ENCODE peak calls at places on chromosomes 16 and 17, in four cellular contexts. One of them, this sample, is unnamed.
A peak's percentile ranks its signal among the peaks of the same experiment; 100 is the strongest.

GRCh38 chr16:82034981-82035612 is at the start of gene HSD17B2:
- DNase-seq in MM.1S: no peak
- DNase-seq in breast epithelium: no peak
- DNase-seq in thoracic aorta: no peak
- DNase-seq in this sample: no peak

GRCh38 chr16:10362077-10362863 is 23.6 kb upstream of the ATF7IP2 start:
- DNase-seq in MM.1S: no peak
- DNase-seq in breast epithelium: no peak
- DNase-seq in thoracic aorta: no peak
- DNase-seq in this sample: no peak

GRCh38 chr17:73874008-73874407 is 229.8 kb upstream of the SDK2 start:
- DNase-seq in MM.1S: no peak
- DNase-seq in breast epithelium: no peak
- DNase-seq in thoracic aorta: no peak
- DNase-seq in this sample: no peak

GRCh38 chr16:9003322-9003721 is 39.6 kb upstream of the USP7 start:
- DNase-seq in MM.1S: no peak
- DNase-seq in breast epithelium: peak; percentile 44
- DNase-seq in thoracic aorta: no peak
- DNase-seq in this sample: no peak

GRCh38 chr16:14629612-14629918 is 495 bp downstream of the PARN start:
- DNase-seq in MM.1S: no peak
- DNase-seq in breast epithelium: no peak
- DNase-seq in thoracic aorta: no peak
- DNase-seq in this sample: no peak

GRCh38 chr17:76570877-76571471 is 14.7 kb downstream of the ST6GALNAC2 start:
- DNase-seq in MM.1S: no peak
- DNase-seq in breast epithelium: no peak
- DNase-seq in thoracic aorta: no peak
- DNase-seq in this sample: no peak

GRCh38 chr17:21298983-21299519 is 14.5 kb downstream of the MAP2K3 start:
- DNase-seq in MM.1S: no peak
- DNase-seq in breast epithelium: no peak
- DNase-seq in thoracic aorta: no peak
- DNase-seq in this sample: no peak

GRCh38 chr17:11324846-11325420 is 83.9 kb downstream of the SHISA6 start:
- DNase-seq in MM.1S: no peak
- DNase-seq in breast epithelium: no peak
- DNase-seq in thoracic aorta: no peak
- DNase-seq in this sample: no peak

GRCh38 chr17:51028176-51028863 is 92.3 kb downstream of the SPAG9 start:
- DNase-seq in MM.1S: no peak
- DNase-seq in breast epithelium: no peak
- DNase-seq in thoracic aorta: no peak
- DNase-seq in this sample: no peak

GRCh38 chr17:57875109-57876022 is 25.5 kb upstream of the MRPS23 start:
- DNase-seq in MM.1S: peak; percentile 88
- DNase-seq in breast epithelium: peak; percentile 94
- DNase-seq in thoracic aorta: peak; percentile 68
- DNase-seq in this sample: peak; percentile 91

GRCh38 chr16:11139624-11140375 is 116.2 kb downstream of the SOCS1 start:
- DNase-seq in MM.1S: no peak
- DNase-seq in breast epithelium: no peak
- DNase-seq in thoracic aorta: no peak
- DNase-seq in this sample: no peak

GRCh38 chr17:41403409-41404023 is 6.1 kb upstream of the KRT31 start:
- DNase-seq in MM.1S: no peak
- DNase-seq in breast epithelium: no peak
- DNase-seq in thoracic aorta: no peak
- DNase-seq in this sample: no peak

GRCh38 chr17:41406205-41406604 is 8.8 kb upstream of the KRT31 start:
- DNase-seq in MM.1S: no peak
- DNase-seq in breast epithelium: no peak
- DNase-seq in thoracic aorta: no peak
- DNase-seq in this sample: no peak

GRCh38 chr17:41407226-41407625 is 9.8 kb upstream of the KRT31 start:
- DNase-seq in MM.1S: no peak
- DNase-seq in breast epithelium: no peak
- DNase-seq in thoracic aorta: no peak
- DNase-seq in this sample: no peak

GRCh38 chr17:41402161-41402560 is 4.8 kb upstream of the KRT31 start:
- DNase-seq in MM.1S: no peak
- DNase-seq in breast epithelium: peak; percentile 62
- DNase-seq in thoracic aorta: no peak
- DNase-seq in this sample: no peak

GRCh38 chr17:41404024-41404651 is 6.7 kb upstream of the KRT31 start:
- DNase-seq in MM.1S: no peak
- DNase-seq in breast epithelium: peak; percentile 91
- DNase-seq in thoracic aorta: no peak
- DNase-seq in this sample: no peak
- H3K4me3 ChIP-seq in MM.1S: no peak overlapping the region
- H3K4me3 ChIP-seq in breast epithelium: no peak overlapping the region
- H3K4me3 ChIP-seq in thoracic aorta: no peak overlapping the region
- H3K4me3 ChIP-seq in this sample: no peak overlapping the region

GRCh38 chr16:54174201-54174600 is 112.4 kb downstream of the IRX3 start:
- DNase-seq in MM.1S: no peak
- DNase-seq in breast epithelium: no peak
- DNase-seq in thoracic aorta: no peak
- DNase-seq in this sample: no peak

GRCh38 chr16:54175552-54176375 is 110.8 kb downstream of the IRX3 start:
- DNase-seq in MM.1S: no peak
- DNase-seq in breast epithelium: peak; percentile 27
- DNase-seq in thoracic aorta: no peak
- DNase-seq in this sample: no peak

GRCh38 chr16:54175169-54175551 is 111.4 kb downstream of the IRX3 start:
- DNase-seq in MM.1S: no peak
- DNase-seq in breast epithelium: peak; percentile 49
- DNase-seq in thoracic aorta: no peak
- DNase-seq in this sample: no peak

GRCh38 chr16:54173489-54173888 is 113.1 kb downstream of the IRX3 start:
- DNase-seq in MM.1S: no peak
- DNase-seq in breast epithelium: no peak
- DNase-seq in thoracic aorta: no peak
- DNase-seq in this sample: no peak

GRCh38 chr16:54174750-54175149 is 111.8 kb downstream of the IRX3 start:
- DNase-seq in MM.1S: no peak
- DNase-seq in breast epithelium: no peak
- DNase-seq in thoracic aorta: no peak
- DNase-seq in this sample: no peak
- H3K4me3 ChIP-seq in MM.1S: no peak overlapping the region
- H3K4me3 ChIP-seq in breast epithelium: no peak overlapping the region
- H3K4me3 ChIP-seq in thoracic aorta: no peak overlapping the region
- H3K4me3 ChIP-seq in this sample: no peak overlapping the region

DNA sequence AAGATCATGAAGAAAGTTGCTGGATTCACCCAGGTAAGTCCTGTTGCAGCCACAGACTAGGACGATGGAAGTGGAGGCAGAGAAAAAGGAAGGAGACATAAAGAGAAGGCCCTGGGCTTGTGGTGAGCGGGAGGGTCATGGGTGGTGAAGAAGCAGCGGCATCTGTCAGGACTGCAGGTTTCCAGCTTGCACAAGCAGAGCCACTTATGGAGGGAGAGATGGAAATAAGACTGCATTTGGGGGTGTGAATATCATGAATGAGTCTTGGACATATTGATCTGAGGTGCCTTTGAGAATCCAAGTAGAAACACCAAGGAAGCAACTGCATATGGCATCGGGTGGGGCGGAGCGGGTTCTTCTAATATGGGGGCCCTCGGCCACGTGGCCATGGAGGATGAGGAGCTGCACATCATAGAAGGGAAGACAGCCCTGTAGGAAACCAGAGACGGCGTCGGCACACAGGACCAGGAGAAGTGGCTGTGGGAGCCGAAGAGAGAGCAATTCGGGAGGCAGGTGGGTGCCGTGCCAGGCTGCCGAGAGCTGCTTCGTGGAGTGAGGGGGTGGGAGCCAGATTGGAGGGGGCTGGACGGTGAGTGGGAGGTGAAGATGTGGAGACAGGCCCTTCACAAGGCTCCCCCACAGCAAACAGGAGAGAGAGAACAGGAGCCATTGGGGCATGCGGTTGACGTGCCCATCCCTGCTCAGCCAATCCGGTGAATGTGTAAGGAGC is 243.5 kb downstream of the GSG1L start:
- DNase-seq in MM.1S: no peak
- DNase-seq in breast epithelium: no peak
- DNase-seq in thoracic aorta: no peak
- DNase-seq in this sample: peak; percentile 40
- H3K4me3 ChIP-seq in MM.1S: no peak overlapping the region
- H3K4me3 ChIP-seq in breast epithelium: no peak overlapping the region
- H3K4me3 ChIP-seq in thoracic aorta: no peak overlapping the region
- H3K4me3 ChIP-seq in this sample: no peak overlapping the region

DNA sequence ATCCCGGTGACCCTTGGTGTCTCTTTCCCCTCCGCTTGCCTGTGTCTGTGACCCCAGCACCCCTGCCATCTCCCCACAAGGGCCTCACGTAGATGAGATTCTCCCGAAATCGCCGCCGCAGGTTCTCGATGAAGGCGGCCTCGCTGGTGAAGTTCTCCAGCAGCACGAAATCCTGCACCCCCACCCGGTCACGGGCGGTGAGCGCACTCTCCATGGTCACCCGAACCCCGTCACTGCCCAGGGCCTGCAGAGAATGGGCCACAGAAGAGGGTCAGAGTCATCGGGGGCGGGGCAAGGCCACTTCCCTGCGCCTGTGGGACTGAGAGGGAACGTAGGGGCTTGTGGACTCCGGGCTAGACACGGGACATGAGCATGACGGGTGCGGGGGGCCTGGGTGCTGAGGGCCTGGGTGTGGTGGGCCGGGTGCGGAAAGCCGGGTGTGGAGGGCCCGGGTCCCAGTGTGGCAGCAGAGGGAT is 8.4 kb downstream of the MYO1C start:
- DNase-seq in MM.1S: no peak
- DNase-seq in breast epithelium: no peak
- DNase-seq in thoracic aorta: no peak
- DNase-seq in this sample: no peak
- H3K4me3 ChIP-seq in MM.1S: no peak overlapping the region
- H3K4me3 ChIP-seq in breast epithelium: no peak overlapping the region
- H3K4me3 ChIP-seq in thoracic aorta: peak overlapping the region; percentile 90
- H3K4me3 ChIP-seq in this sample: peak overlapping the region; percentile 77

GRCh38 chr17:41914358-41914766 is 4.4 kb downstream of the ACLY start:
- DNase-seq in MM.1S: no peak
- DNase-seq in breast epithelium: no peak
- DNase-seq in thoracic aorta: no peak
- DNase-seq in this sample: no peak
- H3K4me3 ChIP-seq in MM.1S: no peak overlapping the region
- H3K4me3 ChIP-seq in breast epithelium: no peak overlapping the region
- H3K4me3 ChIP-seq in thoracic aorta: no peak overlapping the region
- H3K4me3 ChIP-seq in this sample: no peak overlapping the region

DNA sequence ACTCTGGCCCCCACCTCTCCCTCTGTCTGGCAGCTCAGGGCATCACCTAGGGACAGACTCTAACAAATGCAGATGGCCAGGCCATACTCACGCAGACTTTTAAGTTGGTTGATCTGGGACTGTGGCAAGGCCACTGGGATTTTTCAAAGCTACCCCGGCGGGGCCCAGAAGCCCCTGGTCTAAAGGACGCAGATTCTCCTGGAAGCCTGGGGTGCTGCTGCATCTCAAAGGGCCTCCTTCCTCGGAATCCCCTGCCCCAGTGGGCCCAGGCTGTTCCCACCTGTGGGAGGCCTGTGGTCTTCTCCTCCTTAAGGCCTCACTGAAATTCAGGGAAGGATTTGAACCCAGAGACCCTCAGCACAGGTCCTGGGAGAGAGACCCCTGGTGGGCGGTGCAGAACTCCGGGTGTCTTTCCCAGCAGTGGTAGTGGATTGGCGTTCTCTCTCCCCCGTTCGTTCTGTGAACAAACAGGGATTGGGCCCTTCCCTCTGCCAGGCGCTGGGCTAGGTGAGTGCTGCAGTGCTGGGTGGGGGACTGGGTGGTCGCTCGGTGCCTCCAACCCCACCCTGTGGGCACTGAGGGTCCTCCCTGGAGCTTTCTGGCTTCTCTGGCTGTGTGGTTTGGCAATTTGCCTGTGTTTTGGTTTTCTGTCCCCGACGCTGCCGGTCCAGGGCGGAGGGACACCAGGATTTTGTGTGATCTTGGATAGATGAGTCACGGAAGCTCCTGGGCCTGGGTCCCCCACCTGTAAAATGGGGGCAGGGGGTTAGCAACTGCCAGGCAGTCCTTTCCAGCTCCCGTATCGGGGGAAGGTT is 160.6 kb upstream of the GSE1 start:
- DNase-seq in MM.1S: no peak
- DNase-seq in breast epithelium: no peak
- DNase-seq in thoracic aorta: no peak
- DNase-seq in this sample: no peak
- H3K4me3 ChIP-seq in MM.1S: no peak overlapping the region
- H3K4me3 ChIP-seq in breast epithelium: no peak overlapping the region
- H3K4me3 ChIP-seq in thoracic aorta: no peak overlapping the region
- H3K4me3 ChIP-seq in this sample: no peak overlapping the region

DNA sequence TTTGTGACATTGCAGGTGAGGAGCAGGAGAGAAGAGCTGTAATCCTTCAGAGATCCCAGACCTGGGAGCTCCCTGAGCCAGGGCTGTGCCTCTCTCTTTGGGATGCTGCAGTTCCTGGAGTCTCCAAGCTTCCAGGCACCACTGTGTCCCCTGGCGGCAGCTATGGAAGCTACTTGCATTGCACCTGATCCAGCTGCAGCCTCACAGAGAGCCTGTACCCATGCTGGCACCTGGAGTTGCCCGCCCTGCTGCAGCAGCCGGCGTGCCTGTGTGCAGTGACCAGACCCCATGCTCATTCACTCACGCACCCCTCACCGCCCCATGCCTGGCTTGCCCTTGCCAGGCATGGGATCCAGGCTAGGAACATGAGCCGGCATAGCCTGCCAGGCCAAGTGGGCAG is 51.8 kb upstream of the MED9 start:
- DNase-seq in MM.1S: no peak
- DNase-seq in breast epithelium: no peak
- DNase-seq in thoracic aorta: no peak
- DNase-seq in this sample: no peak
- H3K4me3 ChIP-seq in MM.1S: no peak overlapping the region
- H3K4me3 ChIP-seq in breast epithelium: no peak overlapping the region
- H3K4me3 ChIP-seq in thoracic aorta: no peak overlapping the region
- H3K4me3 ChIP-seq in this sample: no peak overlapping the region

GRCh38 chr17:72422204-72422504 is 301.3 kb downstream of the SOX9 start:
- DNase-seq in MM.1S: no peak
- DNase-seq in breast epithelium: no peak
- DNase-seq in thoracic aorta: no peak
- DNase-seq in this sample: no peak

GRCh38 chr17:72424505-72425117 is 303.8 kb downstream of the SOX9 start:
- DNase-seq in MM.1S: no peak
- DNase-seq in breast epithelium: no peak
- DNase-seq in thoracic aorta: no peak
- DNase-seq in this sample: no peak

GRCh38 chr17:72422505-72423285 is 301.9 kb downstream of the SOX9 start:
- DNase-seq in MM.1S: peak; percentile 87
- DNase-seq in breast epithelium: peak; percentile 82
- DNase-seq in thoracic aorta: no peak
- DNase-seq in this sample: no peak

GRCh38 chr17:72423718-72424117 is 302.9 kb downstream of the SOX9 start:
- DNase-seq in MM.1S: no peak
- DNase-seq in breast epithelium: no peak
- DNase-seq in thoracic aorta: no peak
- DNase-seq in this sample: no peak

DNA sequence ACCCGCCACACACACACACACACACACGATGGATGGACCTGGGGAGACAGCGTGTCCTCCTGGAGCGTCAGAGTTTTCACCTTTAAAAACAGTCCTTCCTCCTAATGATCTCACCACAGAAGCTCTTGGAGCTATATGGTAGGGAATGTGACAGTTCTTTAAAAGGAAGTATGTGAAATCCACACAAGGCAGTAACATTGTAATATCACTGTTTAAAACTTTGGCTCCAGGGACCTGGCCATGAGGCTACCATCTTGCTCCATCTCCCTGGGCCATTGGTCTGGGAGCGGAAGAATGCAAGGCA is 302.4 kb downstream of the SOX9 start:
- DNase-seq in MM.1S: no peak
- DNase-seq in breast epithelium: no peak
- DNase-seq in thoracic aorta: no peak
- DNase-seq in this sample: no peak
- H3K4me3 ChIP-seq in MM.1S: peak overlapping the region; percentile 30
- H3K4me3 ChIP-seq in breast epithelium: no peak overlapping the region
- H3K4me3 ChIP-seq in thoracic aorta: no peak overlapping the region
- H3K4me3 ChIP-seq in this sample: no peak overlapping the region

This sample was measured in suprapubic skin.